ENCODE peak calls at places on chromosomes 2 and 18, in four cellular contexts. M, D, V and L are unnamed samples. For H3K4me1, the result is how much of the 10 kb centered on the place peaks cover.

GRCh38 chr2:162475661-162476060 is 131.7 kb downstream of the GCA start:
- DNase-seq in M (peak), D (no peak), V (peak), L (no peak)

GRCh38 chr2:45329045-45329677 is 281.9 kb downstream of the SRBD1 start:
- DNase-seq in M (peak), D (peak), V (peak), L (peak)

GRCh38 chr2:96330407-96330806 is 5.2 kb upstream of the NCAPH start:
- DNase-seq in M (peak), D (no peak), V (no peak), L (no peak)

GRCh38 chr2:214217599-214217998 is 193.3 kb upstream of the VWC2L start:
- DNase-seq in M (no peak), D (no peak), V (no peak), L (no peak)

GRCh38 chr2:55245411-55245810 is 12.9 kb downstream of the RPS27A start:
- DNase-seq in M (no peak), D (no peak), V (no peak), L (no peak)

GRCh38 chr18:27632706-27633105 is 447.6 kb upstream of the CHST9 start:
- DNase-seq in M (no peak), D (no peak), V (no peak), L (no peak)

GRCh38 chr2:201151127-201152074 is 31.5 kb upstream of the CASP10 start:
- DNase-seq in M (peak), D (peak), V (no peak), L (peak)

GRCh38 chr18:56393870-56394269 is 244.5 kb downstream of the TXNL1 start:
- DNase-seq in M (no peak), D (no peak), V (no peak), L (no peak)

GRCh38 chr2:138507267-138507666 is 5.7 kb downstream of the SPOPL start:
- DNase-seq in M (no peak), D (no peak), V (peak), L (no peak)

GRCh38 chr2:35228584-35228983 is 1127.0 kb upstream of the CRIM1 start:
- DNase-seq in M (no peak), D (no peak), V (no peak), L (no peak)

GRCh38 chr2:24176326-24176725 is 1.5 kb downstream of the FAM228A start:
- DNase-seq in M (no peak), D (no peak), V (no peak), L (no peak)

GRCh38 chr2:231512222-231512621 is 18.0 kb downstream of the NMUR1 start:
- DNase-seq in M (peak), D (no peak), V (no peak), L (no peak)

GRCh38 chr2:189821953-189822748 is 37.9 kb downstream of the PMS1 start:
- DNase-seq in M (peak), D (no peak), V (peak), L (no peak)

GRCh38 chr2:30462131-30462857 is 15.2 kb downstream of the LCLAT1 start:
- DNase-seq in M (no peak), D (no peak), V (no peak), L (no peak)

GRCh38 chr2:30456578-30456977 is 9.5 kb downstream of the LCLAT1 start:
- DNase-seq in M (no peak), D (no peak), V (no peak), L (no peak)

GRCh38 chr2:30457316-30457715 is 10.3 kb downstream of the LCLAT1 start:
- DNase-seq in M (no peak), D (no peak), V (no peak), L (no peak)

GRCh38 chr2:30456106-30456505 is 9.1 kb downstream of the LCLAT1 start:
- DNase-seq in M (no peak), D (no peak), V (no peak), L (no peak)

GRCh38 chr2:30459140-30459539 is 12.1 kb downstream of the LCLAT1 start:
- DNase-seq in M (no peak), D (no peak), V (no peak), L (no peak)
- H3K4me2 ChIP-seq in M (no peak), D (no peak), V (no peak), L (no peak)

DNA sequence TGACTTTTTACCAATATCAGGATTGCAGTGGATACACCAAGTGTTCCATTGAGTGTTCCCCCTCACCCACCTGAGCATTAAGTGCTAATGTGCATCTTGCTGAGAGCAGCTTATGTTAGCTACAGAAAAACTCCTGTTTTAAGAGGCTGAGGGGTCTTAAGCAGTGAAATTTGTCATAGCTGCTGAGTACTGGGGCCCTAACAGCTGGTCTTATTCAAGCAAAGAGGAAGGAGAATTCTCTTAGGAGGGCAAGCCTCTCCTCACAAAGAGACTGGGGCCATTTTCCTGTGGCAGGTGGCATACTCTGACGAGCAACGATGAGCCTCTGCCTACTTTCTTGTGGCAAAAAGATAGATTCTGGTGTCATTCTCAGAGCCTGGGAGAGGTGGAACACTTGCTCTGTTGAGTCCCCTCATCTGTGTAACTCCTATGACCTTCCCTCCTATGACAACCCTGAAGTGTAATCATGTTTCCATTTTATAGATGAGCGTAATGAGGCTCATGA is 53.2 kb downstream of the SPRED2 start:
- DNase-seq in M (no peak), D (no peak), V (no peak), L (no peak)
- H3K4me1 ChIP-seq in M (under half), D (half or more), V (under half), L (under half)

GRCh38 chr2:88856409-88857135 is 165.1 kb downstream of the RPIA start:
- DNase-seq in M (no peak), D (no peak), V (no peak), L (peak)
- H3K4me2 ChIP-seq in M (no peak), D (no peak), V (no peak), L (peak)

DNA sequence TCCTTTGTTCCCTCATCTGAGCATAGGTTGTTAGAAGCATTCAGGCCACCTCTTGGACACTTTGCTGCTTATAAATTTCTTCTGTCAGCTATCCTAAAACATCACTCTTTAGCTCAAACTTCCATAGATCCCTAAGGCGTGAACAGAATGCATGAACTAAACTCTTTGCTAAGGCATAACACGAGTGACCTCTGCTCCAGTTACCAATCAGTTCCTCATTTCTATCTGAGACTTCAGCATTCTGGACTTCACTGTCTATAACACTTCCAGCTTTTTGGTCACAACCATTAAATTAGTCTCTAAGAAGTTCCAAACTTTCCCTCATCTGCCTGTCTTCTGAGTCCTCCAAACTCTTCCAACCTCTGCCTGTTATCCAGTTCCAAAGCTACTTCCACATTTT is 8.3 kb upstream of the VWA3B start:
- DNase-seq in M (no peak), D (no peak), V (no peak), L (no peak)
- H3K4me1 ChIP-seq in M (under half), D (under half), V (under half), L (under half)

GRCh38 chr2:223897669-223898314 is 47.3 kb downstream of the WDFY1 start:
- DNase-seq in M (no peak), D (no peak), V (no peak), L (no peak)

GRCh38 chr2:223901854-223902253 is 43.3 kb downstream of the WDFY1 start:
- DNase-seq in M (no peak), D (no peak), V (no peak), L (no peak)

GRCh38 chr2:223900531-223900930 is 44.6 kb downstream of the WDFY1 start:
- DNase-seq in M (no peak), D (no peak), V (no peak), L (no peak)

GRCh38 chr2:223901311-223901710 is 43.8 kb downstream of the WDFY1 start:
- DNase-seq in M (no peak), D (no peak), V (no peak), L (no peak)

DNA sequence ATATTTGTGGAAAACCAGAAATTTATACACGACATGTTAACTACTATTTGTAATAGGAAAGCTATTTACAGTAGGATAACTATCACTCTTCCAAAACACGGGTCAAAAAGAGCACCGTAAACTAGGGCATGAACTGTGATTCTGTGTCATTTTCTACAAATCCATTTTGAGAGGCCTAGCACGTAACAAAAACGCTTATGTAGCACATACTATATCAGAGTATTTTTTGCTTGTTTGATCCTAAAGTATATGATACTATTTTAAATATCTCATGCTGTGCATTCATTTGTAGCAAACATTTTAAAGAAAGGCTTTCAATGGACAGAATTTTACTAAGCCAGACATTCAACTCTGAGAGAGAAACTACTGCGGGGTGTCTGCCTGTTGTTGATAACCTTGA is 45.1 kb downstream of the WDFY1 start:
- DNase-seq in M (no peak), D (no peak), V (no peak), L (no peak)
- H3K4me2 ChIP-seq in M (no peak), D (no peak), V (no peak), L (no peak)